ENCODE peak calls at places on chromosomes 6 and 20, in ten cellular contexts. One of them, this sample, is unnamed.

GRCh38 chr20:49567421-49568256 is at the start of gene PTGIS:
- DNase-seq in posterior cingulate gyrus: no peak
- DNase-seq in T47D: no peak
- DNase-seq in heart left ventricle: peak; percentile 73
- DNase-seq in AG04450: no peak
- DNase-seq in foreskin fibroblast: no peak
- DNase-seq in stimulated activated CD4-positive, alpha-beta T cell treated with anti-CD3 and anti-CD28 coated beads, Interleukin-15, amount 100 ng/mL, for 24 hours: no peak
- DNase-seq in aorta: peak; percentile 87
- DNase-seq in WTC11: peak; percentile 82
- DNase-seq in osteocyte: no peak
- DNase-seq in this sample: no peak

GRCh38 chr6:53233309-53233708 is 84.7 kb upstream of the GCM1 start:
- DNase-seq in posterior cingulate gyrus: no peak
- DNase-seq in AG04450: no peak
- DNase-seq in foreskin fibroblast: no peak
- DNase-seq in aorta: no peak
- DNase-seq in WTC11: no peak
- DNase-seq in osteocyte: no peak
- DNase-seq in stimulated activated CD4-positive, alpha-beta T cell treated with anti-CD3 and anti-CD28 coated beads, Interleukin-15, amount 100 ng/mL, for 24 hours: no peak
- DNase-seq in heart left ventricle: no peak
- DNase-seq in T47D: no peak
- DNase-seq in this sample: peak; percentile 70

GRCh38 chr6:41373919-41374617 is 38.7 kb downstream of the NCR2 start:
- DNase-seq in aorta: no peak
- DNase-seq in AG04450: no peak
- DNase-seq in posterior cingulate gyrus: no peak
- DNase-seq in WTC11: peak; percentile 72
- DNase-seq in heart left ventricle: no peak
- DNase-seq in foreskin fibroblast: no peak
- DNase-seq in osteocyte: peak; percentile 81
- DNase-seq in T47D: no peak
- DNase-seq in stimulated activated CD4-positive, alpha-beta T cell treated with anti-CD3 and anti-CD28 coated beads, Interleukin-15, amount 100 ng/mL, for 24 hours: peak; percentile 21
- DNase-seq in this sample: no peak

GRCh38 chr20:51447765-51448148 is 94.8 kb downstream of the NFATC2 start:
- DNase-seq in WTC11: no peak
- DNase-seq in aorta: no peak
- DNase-seq in heart left ventricle: no peak
- DNase-seq in AG04450: no peak
- DNase-seq in osteocyte: no peak
- DNase-seq in stimulated activated CD4-positive, alpha-beta T cell treated with anti-CD3 and anti-CD28 coated beads, Interleukin-15, amount 100 ng/mL, for 24 hours: no peak
- DNase-seq in T47D: no peak
- DNase-seq in foreskin fibroblast: no peak
- DNase-seq in posterior cingulate gyrus: no peak
- DNase-seq in this sample: no peak

GRCh38 chr6:4441981-4442434 is 306.6 kb upstream of the ECI2 start:
- DNase-seq in foreskin fibroblast: peak; percentile 3
- DNase-seq in AG04450: peak; percentile 3
- DNase-seq in T47D: no peak
- DNase-seq in WTC11: no peak
- DNase-seq in aorta: no peak
- DNase-seq in stimulated activated CD4-positive, alpha-beta T cell treated with anti-CD3 and anti-CD28 coated beads, Interleukin-15, amount 100 ng/mL, for 24 hours: no peak
- DNase-seq in posterior cingulate gyrus: no peak
- DNase-seq in osteocyte: no peak
- DNase-seq in heart left ventricle: no peak
- DNase-seq in this sample: peak; percentile 6

GRCh38 chr20:21352703-21353102 is 44.6 kb downstream of the NKX2-4 start:
- DNase-seq in foreskin fibroblast: peak; percentile 28
- DNase-seq in heart left ventricle: no peak
- DNase-seq in osteocyte: no peak
- DNase-seq in AG04450: peak; percentile 32
- DNase-seq in aorta: no peak
- DNase-seq in stimulated activated CD4-positive, alpha-beta T cell treated with anti-CD3 and anti-CD28 coated beads, Interleukin-15, amount 100 ng/mL, for 24 hours: no peak
- DNase-seq in T47D: no peak
- DNase-seq in WTC11: no peak
- DNase-seq in posterior cingulate gyrus: no peak
- DNase-seq in this sample: no peak

GRCh38 chr20:24796236-24796635 is 152.8 kb upstream of the CST7 start:
- DNase-seq in posterior cingulate gyrus: no peak
- DNase-seq in T47D: no peak
- DNase-seq in osteocyte: no peak
- DNase-seq in foreskin fibroblast: no peak
- DNase-seq in AG04450: no peak
- DNase-seq in aorta: peak; percentile 26
- DNase-seq in heart left ventricle: no peak
- DNase-seq in WTC11: no peak
- DNase-seq in stimulated activated CD4-positive, alpha-beta T cell treated with anti-CD3 and anti-CD28 coated beads, Interleukin-15, amount 100 ng/mL, for 24 hours: no peak
- DNase-seq in this sample: no peak

GRCh38 chr6:93779086-93779858 is 359.9 kb upstream of the EPHA7 start:
- DNase-seq in T47D: peak; percentile 15
- DNase-seq in foreskin fibroblast: peak; percentile 36
- DNase-seq in posterior cingulate gyrus: no peak
- DNase-seq in aorta: no peak
- DNase-seq in heart left ventricle: no peak
- DNase-seq in osteocyte: no peak
- DNase-seq in stimulated activated CD4-positive, alpha-beta T cell treated with anti-CD3 and anti-CD28 coated beads, Interleukin-15, amount 100 ng/mL, for 24 hours: no peak
- DNase-seq in WTC11: peak; percentile 16
- DNase-seq in AG04450: no peak
- DNase-seq in this sample: peak; percentile 45

This sample was measured in Caki2.